ENCODE peak calls at places on chromosomes 13 and 19, in six cellular contexts. One of them, this sample, is unnamed. For H3K4me1, the result is how much of the 10 kb centered on the place peaks cover.

GRCh38 chr13:78867655-78868054 is 208.7 kb upstream of the OBI1 start:
- DNase-seq in thoracic aorta: no peak
- DNase-seq in H9: no peak
- DNase-seq in heart left ventricle: no peak
- DNase-seq in heart right ventricle: no peak
- DNase-seq in transverse colon: no peak
- DNase-seq in this sample: no peak

GRCh38 chr13:30615851-30616311 is 1.8 kb upstream of the USPL1 start:
- DNase-seq in thoracic aorta: no peak
- DNase-seq in H9: no peak
- DNase-seq in heart left ventricle: no peak
- DNase-seq in heart right ventricle: no peak
- DNase-seq in transverse colon: no peak
- DNase-seq in this sample: no peak

GRCh38 chr19:58354478-58355030 is 1.3 kb upstream of the A1BG start:
- DNase-seq in thoracic aorta: no peak
- DNase-seq in H9: no peak
- DNase-seq in heart left ventricle: no peak
- DNase-seq in heart right ventricle: no peak
- DNase-seq in transverse colon: no peak
- DNase-seq in this sample: no peak

GRCh38 chr13:74203576-74203975 is 69.4 kb upstream of the KLF12 start:
- DNase-seq in thoracic aorta: no peak
- DNase-seq in H9: no peak
- DNase-seq in heart left ventricle: no peak
- DNase-seq in heart right ventricle: no peak
- DNase-seq in transverse colon: no peak
- DNase-seq in this sample: no peak

GRCh38 chr19:6464070-6464873 is at the start of gene CRB3:
- DNase-seq in thoracic aorta: no peak
- DNase-seq in H9: peak
- DNase-seq in heart left ventricle: no peak
- DNase-seq in heart right ventricle: no peak
- DNase-seq in transverse colon: peak
- DNase-seq in this sample: no peak

GRCh38 chr19:49361438-49362047 is 673 bp downstream of the TEAD2 start:
- DNase-seq in thoracic aorta: no peak
- DNase-seq in H9: peak
- DNase-seq in heart left ventricle: peak
- DNase-seq in heart right ventricle: peak
- DNase-seq in transverse colon: peak
- DNase-seq in this sample: peak

GRCh38 chr13:54658771-54659170 is 1630.2 kb downstream of the OLFM4 start:
- DNase-seq in thoracic aorta: no peak
- DNase-seq in H9: no peak
- DNase-seq in heart left ventricle: no peak
- DNase-seq in heart right ventricle: no peak
- DNase-seq in transverse colon: no peak
- DNase-seq in this sample: no peak

GRCh38 chr13:100584901-100585300 is 3.7 kb downstream of the GGACT start:
- DNase-seq in thoracic aorta: no peak
- DNase-seq in H9: no peak
- DNase-seq in heart left ventricle: no peak
- DNase-seq in heart right ventricle: no peak
- DNase-seq in transverse colon: no peak
- DNase-seq in this sample: no peak

GRCh38 chr13:68254151-68254550 is 1024.0 kb upstream of the PCDH9 start:
- DNase-seq in thoracic aorta: no peak
- DNase-seq in H9: no peak
- DNase-seq in heart left ventricle: no peak
- DNase-seq in heart right ventricle: no peak
- DNase-seq in transverse colon: no peak
- DNase-seq in this sample: no peak

GRCh38 chr13:107370036-107370785 is 802.3 kb upstream of the ARGLU1 start:
- DNase-seq in thoracic aorta: no peak
- DNase-seq in H9: no peak
- DNase-seq in heart left ventricle: no peak
- DNase-seq in heart right ventricle: no peak
- DNase-seq in transverse colon: no peak
- DNase-seq in this sample: no peak

GRCh38 chr19:50720921-50721291 is 1.3 kb upstream of the SHANK1 start:
- DNase-seq in thoracic aorta: no peak
- DNase-seq in H9: no peak
- DNase-seq in heart left ventricle: no peak
- DNase-seq in heart right ventricle: no peak
- DNase-seq in transverse colon: no peak
- DNase-seq in this sample: peak

GRCh38 chr19:6458695-6459355 is 767 bp downstream of the SLC25A23 start:
- DNase-seq in thoracic aorta: no peak
- DNase-seq in H9: no peak
- DNase-seq in heart left ventricle: peak
- DNase-seq in heart right ventricle: no peak
- DNase-seq in transverse colon: peak
- DNase-seq in this sample: peak

GRCh38 chr13:64675256-64675892 is 2554.8 kb downstream of the PCDH9 start:
- DNase-seq in thoracic aorta: no peak
- DNase-seq in H9: no peak
- DNase-seq in heart left ventricle: no peak
- DNase-seq in heart right ventricle: no peak
- DNase-seq in transverse colon: no peak
- DNase-seq in this sample: no peak

GRCh38 chr19:42926781-42927180 is 9.1 kb upstream of the PSG6 start:
- DNase-seq in thoracic aorta: no peak
- DNase-seq in H9: no peak
- DNase-seq in heart left ventricle: no peak
- DNase-seq in heart right ventricle: no peak
- DNase-seq in transverse colon: no peak
- DNase-seq in this sample: no peak

GRCh38 chr13:99196466-99197256 is 4.0 kb upstream of the UBAC2 start:
- DNase-seq in thoracic aorta: no peak
- DNase-seq in H9: no peak
- DNase-seq in heart left ventricle: no peak
- DNase-seq in heart right ventricle: no peak
- DNase-seq in transverse colon: no peak
- DNase-seq in this sample: no peak

GRCh38 chr19:38691938-38692457 is 44.5 kb downstream of the ACTN4 start:
- DNase-seq in thoracic aorta: peak
- DNase-seq in H9: no peak
- DNase-seq in heart left ventricle: peak
- DNase-seq in heart right ventricle: no peak
- DNase-seq in transverse colon: peak
- DNase-seq in this sample: no peak

GRCh38 chr19:38148337-38148736 is 75.7 kb downstream of the DPF1 start:
- DNase-seq in thoracic aorta: no peak
- DNase-seq in H9: no peak
- DNase-seq in heart left ventricle: peak
- DNase-seq in heart right ventricle: peak
- DNase-seq in transverse colon: no peak
- DNase-seq in this sample: no peak

GRCh38 chr13:74250738-74251190 is 116.6 kb upstream of the KLF12 start:
- DNase-seq in thoracic aorta: no peak
- DNase-seq in H9: no peak
- DNase-seq in heart left ventricle: no peak
- DNase-seq in heart right ventricle: no peak
- DNase-seq in transverse colon: no peak
- DNase-seq in this sample: no peak

GRCh38 chr13:80055804-80056203 is 285.1 kb downstream of the SPRY2 start:
- DNase-seq in thoracic aorta: no peak
- DNase-seq in H9: no peak
- DNase-seq in heart left ventricle: no peak
- DNase-seq in heart right ventricle: no peak
- DNase-seq in transverse colon: no peak
- DNase-seq in this sample: no peak

GRCh38 chr19:35262101-35262761 is 6.5 kb upstream of the USF2 start:
- DNase-seq in thoracic aorta: no peak
- DNase-seq in H9: peak
- DNase-seq in heart left ventricle: no peak
- DNase-seq in heart right ventricle: no peak
- DNase-seq in transverse colon: peak
- DNase-seq in this sample: peak

GRCh38 chr19:18725755-18726416 is 42.4 kb downstream of the CRTC1 start:
- DNase-seq in thoracic aorta: no peak
- DNase-seq in H9: peak
- DNase-seq in heart left ventricle: no peak
- DNase-seq in heart right ventricle: no peak
- DNase-seq in transverse colon: no peak
- DNase-seq in this sample: no peak

GRCh38 chr19:8489591-8490394 is 12.6 kb downstream of the PRAM1 start:
- DNase-seq in thoracic aorta: no peak
- DNase-seq in H9: peak
- DNase-seq in heart left ventricle: no peak
- DNase-seq in heart right ventricle: no peak
- DNase-seq in transverse colon: no peak
- DNase-seq in this sample: no peak

GRCh38 chr13:42820450-42820849 is 39.1 kb downstream of the FAM216B start:
- DNase-seq in thoracic aorta: no peak
- DNase-seq in H9: no peak
- DNase-seq in heart left ventricle: no peak
- DNase-seq in heart right ventricle: no peak
- DNase-seq in transverse colon: no peak
- DNase-seq in this sample: no peak

GRCh38 chr13:20198781-20199180 is 6.0 kb upstream of the GJB2 start:
- DNase-seq in thoracic aorta: no peak
- DNase-seq in H9: no peak
- DNase-seq in heart left ventricle: no peak
- DNase-seq in heart right ventricle: no peak
- DNase-seq in transverse colon: no peak
- DNase-seq in this sample: no peak

GRCh38 chr13:28492527-28493367 is 2.2 kb downstream of the FLT1 start:
- DNase-seq in thoracic aorta: no peak
- DNase-seq in H9: no peak
- DNase-seq in heart left ventricle: no peak
- DNase-seq in heart right ventricle: no peak
- DNase-seq in transverse colon: no peak
- DNase-seq in this sample: no peak

GRCh38 chr13:106033634-106034033 is 501.8 kb downstream of the EFNB2 start:
- DNase-seq in thoracic aorta: no peak
- DNase-seq in H9: no peak
- DNase-seq in heart left ventricle: no peak
- DNase-seq in heart right ventricle: no peak
- DNase-seq in transverse colon: no peak
- DNase-seq in this sample: no peak

DNA sequence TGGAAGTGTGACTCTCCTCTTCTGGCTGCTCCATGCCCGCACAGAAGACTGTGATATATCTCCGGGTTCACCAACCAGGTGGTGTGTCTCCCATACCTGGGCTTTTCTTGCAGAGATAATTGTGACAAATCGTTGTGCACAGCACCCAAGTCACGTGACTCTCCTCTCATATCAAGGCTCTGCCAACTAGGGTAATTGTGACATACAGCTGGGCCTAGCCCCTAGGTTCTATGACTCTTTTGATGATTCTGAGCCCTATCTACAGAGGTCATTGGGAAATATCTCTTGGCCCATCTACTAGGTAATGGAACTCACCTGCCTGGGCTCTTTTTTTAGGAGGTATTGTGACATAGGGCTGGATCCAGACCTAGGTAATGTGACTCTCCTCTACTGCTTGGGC is 89.8 kb downstream of the ZNF429 start:
- DNase-seq in thoracic aorta: no peak
- DNase-seq in H9: no peak
- DNase-seq in heart left ventricle: no peak
- DNase-seq in heart right ventricle: no peak
- DNase-seq in transverse colon: no peak
- DNase-seq in this sample: no peak
- TF ChIP-seq CTCF in thoracic aorta: no peak
- TF ChIP-seq CTCF in H9: no peak
- TF ChIP-seq CTCF in heart left ventricle: no peak
- TF ChIP-seq CTCF in heart right ventricle: no peak
- TF ChIP-seq CTCF in transverse colon: no peak
- TF ChIP-seq CTCF in this sample: no peak

GRCh38 chr19:46860846-46861690 is at the start of gene ARHGAP35:
- DNase-seq in thoracic aorta: no peak
- DNase-seq in H9: peak
- DNase-seq in heart left ventricle: peak
- DNase-seq in heart right ventricle: no peak
- DNase-seq in transverse colon: peak
- DNase-seq in this sample: peak

GRCh38 chr19:46861691-46862503 is 1.1 kb downstream of the ARHGAP35 start:
- DNase-seq in thoracic aorta: no peak
- DNase-seq in H9: no peak
- DNase-seq in heart left ventricle: no peak
- DNase-seq in heart right ventricle: no peak
- DNase-seq in transverse colon: peak
- DNase-seq in this sample: no peak

GRCh38 chr19:46863818-46864629 is 3.2 kb downstream of the ARHGAP35 start:
- DNase-seq in thoracic aorta: no peak
- DNase-seq in H9: peak
- DNase-seq in heart left ventricle: no peak
- DNase-seq in heart right ventricle: no peak
- DNase-seq in transverse colon: no peak
- DNase-seq in this sample: no peak

GRCh38 chr19:46862504-46862835 is 1.7 kb downstream of the ARHGAP35 start:
- DNase-seq in thoracic aorta: no peak
- DNase-seq in H9: no peak
- DNase-seq in heart left ventricle: no peak
- DNase-seq in heart right ventricle: no peak
- DNase-seq in transverse colon: no peak
- DNase-seq in this sample: peak

DNA sequence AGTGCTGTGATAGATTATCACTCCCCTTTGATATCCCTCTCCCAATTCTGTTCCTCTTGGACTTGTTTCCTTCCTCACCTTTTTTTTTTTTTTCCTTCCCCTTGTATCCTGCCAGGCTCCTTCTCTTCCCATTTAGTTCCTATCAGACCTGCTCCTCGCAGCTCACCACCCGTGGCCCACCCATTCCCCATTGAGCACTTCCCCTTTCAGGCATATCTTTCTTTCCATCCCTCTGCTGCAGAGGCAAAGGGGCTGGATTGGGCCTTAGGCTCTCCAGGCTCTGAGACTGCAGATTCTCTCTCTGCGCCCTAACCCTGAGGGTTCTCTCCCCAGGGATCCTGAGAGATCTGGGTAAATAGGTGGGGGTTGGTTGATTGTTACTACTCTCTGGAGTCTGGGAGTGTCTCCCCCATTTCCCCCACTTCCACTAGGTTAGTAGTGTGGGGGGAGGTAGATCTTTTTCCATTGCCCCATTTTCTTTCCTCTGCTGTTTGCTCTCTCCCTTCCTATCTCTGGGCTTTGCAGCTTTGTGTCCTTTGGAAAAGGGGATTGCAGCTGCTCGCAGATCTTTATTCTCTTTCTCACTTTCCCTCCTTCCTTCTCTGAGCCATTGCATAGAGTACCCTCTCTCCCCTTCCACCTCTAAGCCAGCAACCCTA is 2.3 kb downstream of the ARHGAP35 start:
- DNase-seq in thoracic aorta: no peak
- DNase-seq in H9: no peak
- DNase-seq in heart left ventricle: no peak
- DNase-seq in heart right ventricle: no peak
- DNase-seq in transverse colon: no peak
- DNase-seq in this sample: peak
- H3K27ac ChIP-seq in thoracic aorta: peak
- H3K27ac ChIP-seq in H9: no peak
- H3K27ac ChIP-seq in heart left ventricle: peak
- H3K27ac ChIP-seq in heart right ventricle: peak
- H3K27ac ChIP-seq in transverse colon: peak
- H3K27ac ChIP-seq in this sample: no peak

GRCh38 chr19:17184381-17184841 is 30.7 kb upstream of the USE1 start:
- DNase-seq in thoracic aorta: no peak
- DNase-seq in H9: no peak
- DNase-seq in heart left ventricle: no peak
- DNase-seq in heart right ventricle: no peak
- DNase-seq in transverse colon: peak
- DNase-seq in this sample: no peak
- H3K4me1 ChIP-seq in thoracic aorta: under half
- H3K4me1 ChIP-seq in H9: under half
- H3K4me1 ChIP-seq in heart left ventricle: under half
- H3K4me1 ChIP-seq in heart right ventricle: under half
- H3K4me1 ChIP-seq in transverse colon: under half
- H3K4me1 ChIP-seq in this sample: under half

GRCh38 chr13:95301947-95302386 is 716 bp upstream of the ABCC4 start:
- DNase-seq in thoracic aorta: no peak
- DNase-seq in H9: no peak
- DNase-seq in heart left ventricle: no peak
- DNase-seq in heart right ventricle: no peak
- DNase-seq in transverse colon: no peak
- DNase-seq in this sample: no peak
- TF ChIP-seq CTCF in thoracic aorta: no peak
- TF ChIP-seq CTCF in H9: peak
- TF ChIP-seq CTCF in heart left ventricle: no peak
- TF ChIP-seq CTCF in heart right ventricle: no peak
- TF ChIP-seq CTCF in transverse colon: no peak
- TF ChIP-seq CTCF in this sample: no peak